ENCODE peak calls at places on chromosomes 1 and 21, in seven cellular contexts. W is fibroblast of pulmonary artery, J is fibroblast of the aortic adventitia, S is cardiac fibroblast, C is BE2C, E is A549, P is K562. N is an unnamed sample.
A peak's percentile ranks its signal among the peaks of the same experiment; 100 is the strongest.

GRCh38 chr1:19385869-19386591 is 73.9 kb downstream of the SLC66A1 start:
- DNase-seq in S (peak; percentile 84), E (no peak), P (no peak), J (peak; percentile 93), W (peak; percentile 77), C (no peak), N (no peak)

GRCh38 chr1:8625981-8626898 is 191.2 kb downstream of the RERE start:
- DNase-seq in P (peak; percentile 49), C (no peak), E (no peak), W (peak; percentile 98), J (peak; percentile 99), S (peak; percentile 98), N (peak; percentile 27)

GRCh38 chr1:165144757-165145397 is 211.6 kb downstream of the LMX1A start:
- DNase-seq in P (peak; percentile 56), W (peak; percentile 63), E (no peak), J (peak; percentile 72), S (peak; percentile 64), C (peak; percentile 43), N (peak; percentile 50)

GRCh38 chr1:41348394-41348793 is 12.8 kb upstream of the FOXO6 start:
- DNase-seq in E (no peak), S (no peak), P (no peak), W (no peak), C (no peak), J (no peak), N (no peak)

GRCh38 chr1:36136535-36136934 is 11.5 kb upstream of the COL8A2 start:
- DNase-seq in C (no peak), J (peak; percentile 94), P (no peak), E (no peak), S (peak; percentile 90), W (peak; percentile 89), N (no peak)

GRCh38 chr21:42417533-42417932 is 13.8 kb downstream of the UBASH3A start:
- DNase-seq in P (no peak), C (no peak), W (no peak), S (no peak), J (no peak), E (no peak), N (no peak)

GRCh38 chr1:100950776-100951175 is 54.9 kb downstream of the SLC30A7 start:
- DNase-seq in P (no peak), W (peak; percentile 34), E (no peak), J (peak; percentile 11), C (no peak), S (peak; percentile 36), N (no peak)

GRCh38 chr1:154971341-154971998 is 923 bp upstream of the SHC1 start:
- DNase-seq in W (peak; percentile 35), P (no peak), C (no peak), J (no peak), S (no peak), E (no peak), N (no peak)

GRCh38 chr1:84888753-84889152 is 4.3 kb downstream of the LPAR3 start:
- DNase-seq in C (no peak), P (no peak), S (no peak), J (no peak), W (no peak), E (no peak), N (no peak)

GRCh38 chr1:45792744-45793143 is 10.7 kb upstream of the MAST2 start:
- DNase-seq in J (no peak), P (no peak), E (no peak), S (no peak), C (no peak), W (no peak), N (peak; percentile 9)

GRCh38 chr1:48228156-48228555 is 5.6 kb downstream of the SLC5A9 start:
- DNase-seq in S (no peak), W (no peak), C (no peak), J (no peak), E (no peak), P (no peak), N (no peak)

GRCh38 chr21:35933466-35933865 is 126.9 kb downstream of the SETD4 start:
- DNase-seq in C (no peak), S (peak; percentile 83), P (no peak), E (no peak), J (peak; percentile 89), W (peak; percentile 86), N (peak; percentile 79)

GRCh38 chr1:21913258-21913657 is 23.9 kb downstream of the HSPG2 start:
- DNase-seq in C (no peak), E (no peak), W (no peak), P (no peak), S (no peak), J (no peak), N (no peak)

GRCh38 chr1:156103521-156103947 is 11.0 kb upstream of the LMNA start:
- DNase-seq in P (no peak), E (no peak), S (peak; percentile 71), J (peak; percentile 80), W (no peak), C (no peak), N (no peak)

DNA sequence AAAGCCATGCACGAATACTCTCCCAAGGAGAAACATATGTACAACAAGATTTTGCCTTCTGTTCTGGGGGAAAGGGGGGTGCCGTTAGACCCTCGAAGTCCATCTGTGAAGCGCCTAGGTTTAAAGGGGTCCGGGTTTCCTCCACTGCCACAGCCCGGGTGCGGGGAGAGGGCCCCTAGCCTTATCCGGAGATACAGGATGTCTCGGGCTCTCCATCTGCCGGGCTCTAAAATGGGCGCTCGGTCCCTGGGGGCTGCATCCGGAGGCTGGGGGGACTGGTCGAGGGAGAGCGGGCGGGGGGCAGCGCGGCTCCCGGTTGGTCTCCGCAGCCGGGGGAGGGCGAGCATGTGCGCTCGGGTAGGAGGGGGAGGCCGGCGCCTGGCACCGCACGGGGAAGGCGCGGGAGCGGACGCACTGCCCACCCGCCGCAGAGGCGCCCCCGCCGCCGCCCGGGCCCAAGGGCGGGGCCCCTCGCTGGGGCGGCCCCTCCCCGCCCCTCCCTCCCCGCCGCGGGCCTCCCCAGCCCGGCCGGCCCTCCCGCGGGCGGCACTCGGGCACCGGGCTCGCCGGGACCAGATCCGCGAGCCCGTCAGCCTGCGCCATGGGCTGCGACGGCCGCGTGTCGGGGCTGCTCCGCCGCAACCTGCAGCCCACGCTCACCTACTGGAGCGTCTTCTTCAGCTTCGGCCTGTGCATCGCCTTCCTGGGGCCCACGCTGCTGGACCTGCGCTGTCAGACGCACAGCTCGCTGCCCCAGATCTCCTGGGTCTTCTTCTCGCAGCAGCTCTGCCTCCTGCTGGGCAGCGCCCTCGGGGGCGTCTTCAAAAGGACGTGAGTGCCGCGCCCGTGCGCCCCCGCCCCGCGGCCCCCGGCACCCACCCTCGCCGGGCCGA is 63.1 kb downstream of the ELK4 start:
- DNase-seq in W (no peak), C (no peak), J (no peak), P (peak; percentile 63), E (no peak), S (peak; percentile 27), N (no peak)
- H3K4me3 ChIP-seq in W (no peak overlapping the region), C (no peak overlapping the region), J (peak overlapping the region; percentile 44), P (no peak overlapping the region), E (peak overlapping the region; percentile 46), S (no peak overlapping the region), N (no peak overlapping the region)

GRCh38 chr1:209589440-209589839 is 5.9 kb downstream of the CAMK1G start:
- DNase-seq in C (no peak), W (no peak), E (no peak), S (no peak), J (no peak), P (no peak), N (no peak)

GRCh38 chr1:209587778-209588177 is 4.3 kb downstream of the CAMK1G start:
- DNase-seq in E (no peak), P (no peak), S (peak; percentile 13), J (peak; percentile 35), C (no peak), W (no peak), N (no peak)

GRCh38 chr1:209589863-209590262 is 6.3 kb downstream of the CAMK1G start:
- DNase-seq in P (no peak), W (no peak), J (no peak), S (no peak), C (no peak), E (no peak), N (no peak)

GRCh38 chr1:209593747-209594146 is 10.2 kb downstream of the CAMK1G start:
- DNase-seq in C (no peak), S (no peak), E (no peak), J (no peak), W (no peak), P (no peak), N (no peak)

GRCh38 chr1:209590405-209590804 is 6.9 kb downstream of the CAMK1G start:
- DNase-seq in W (no peak), S (no peak), E (no peak), J (no peak), P (peak; percentile 29), C (peak; percentile 63), N (peak; percentile 9)
- TF ChIP-seq CTCF in W (peak; percentile 31), S (peak; percentile 46), E (no peak), J (peak; percentile 47), P (peak; percentile 11), C (peak; percentile 54), N (peak; percentile 12)

GRCh38 chr1:206708058-206708457 is 23.4 kb downstream of the MAPKAPK2 start:
- DNase-seq in C (no peak), E (no peak), P (no peak), J (no peak), S (no peak), W (no peak), N (peak; percentile 68)

GRCh38 chr1:206706806-206707205 is 22.1 kb downstream of the MAPKAPK2 start:
- DNase-seq in W (no peak), C (no peak), S (no peak), P (no peak), E (no peak), J (no peak), N (no peak)

GRCh38 chr1:206705744-206706297 is 21.1 kb downstream of the MAPKAPK2 start:
- DNase-seq in S (peak; percentile 59), W (no peak), P (no peak), J (peak; percentile 71), C (no peak), E (no peak), N (no peak)

GRCh38 chr1:206705187-206705586 is 20.5 kb downstream of the MAPKAPK2 start:
- DNase-seq in J (peak; percentile 81), E (no peak), P (no peak), W (peak; percentile 57), C (peak; percentile 60), S (peak; percentile 68), N (no peak)

GRCh38 chr1:206706298-206706791 is 21.6 kb downstream of the MAPKAPK2 start:
- DNase-seq in W (peak; percentile 93), S (peak; percentile 93), E (no peak), C (peak; percentile 84), J (peak; percentile 94), P (no peak), N (peak; percentile 36)
- H3K4me3 ChIP-seq in W (no peak overlapping the region), S (no peak overlapping the region), E (no peak overlapping the region), C (no peak overlapping the region), J (peak overlapping the region; percentile 22), P (no peak overlapping the region), N (no peak overlapping the region)

DNA sequence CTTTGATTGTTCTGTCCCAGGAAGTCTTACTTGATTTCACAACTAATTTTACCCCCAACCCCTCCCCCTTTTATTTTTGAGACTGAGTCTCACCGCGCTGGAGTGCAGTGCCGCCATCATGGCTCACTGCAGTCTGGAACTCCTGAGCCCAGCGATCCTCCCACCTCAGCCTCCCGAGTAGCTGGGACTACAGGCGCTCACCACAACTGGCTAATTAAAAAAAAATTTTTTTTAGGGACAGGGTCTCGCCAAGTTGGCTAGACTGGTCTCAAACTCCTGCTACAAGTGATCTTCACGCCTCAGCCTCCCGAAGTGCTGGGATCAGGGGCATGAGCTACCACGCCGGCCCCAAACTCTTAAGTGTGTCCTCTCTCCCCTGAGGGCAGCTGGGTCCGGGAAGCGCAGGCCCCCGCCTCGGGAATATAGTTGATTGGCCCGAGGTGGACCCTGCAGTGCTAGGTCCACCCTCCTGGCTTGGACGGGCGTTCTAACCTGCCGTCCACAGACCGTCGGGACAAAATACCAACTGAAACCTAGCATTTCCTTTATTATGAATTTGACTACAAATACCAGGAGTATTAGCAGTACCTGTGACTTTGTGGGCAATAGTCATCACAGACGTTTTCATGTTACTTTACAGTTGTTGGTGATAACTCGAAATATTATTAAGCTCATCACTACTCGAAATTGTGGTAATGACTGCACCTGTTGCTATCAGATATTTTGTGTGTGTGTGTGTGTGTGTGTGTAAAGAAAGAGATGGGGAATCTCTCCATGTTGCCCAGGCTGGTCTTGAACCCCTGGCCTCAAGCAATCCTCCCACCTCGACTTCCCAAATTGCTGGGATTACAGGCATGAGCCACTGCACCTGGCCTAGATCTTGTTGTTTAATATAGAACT is 642 bp upstream of the PARP1 start:
- DNase-seq in P (no peak), C (no peak), E (no peak), W (no peak), J (no peak), S (no peak), N (no peak)
- TF ChIP-seq CTCF in P (no peak), C (no peak), E (no peak), W (peak; percentile 0), J (no peak), S (no peak), N (no peak)